ENCODE peak calls at places on chromosomes 6 and 20, in nine cellular contexts. One of them, this sample, is unnamed.

GRCh38 chr6:164640946-164641345 is 668.5 kb downstream of the C6orf118 start:
- DNase-seq in sigmoid colon: no peak
- DNase-seq in amygdala: peak
- DNase-seq in NCI-H2029: no peak
- DNase-seq in stimulated activated CD8-positive, alpha-beta memory T cell treated with anti-CD3 and anti-CD28 coated beads, Interleukin-4, amount 100 ng/mL, for 1 hour: no peak
- DNase-seq in activated CD4-positive, alpha-beta T cell treated with anti-CD3 and anti-CD28 coated beads, Interleukin-2, amount 50 U/mL, for 24 hours: no peak
- DNase-seq in NCI-H1092: no peak
- DNase-seq in fibroblast of lung: no peak
- DNase-seq in D341Med: no peak
- DNase-seq in this sample: peak

GRCh38 chr6:147508073-147508870 is at the start of gene SAMD5:
- DNase-seq in sigmoid colon: peak
- DNase-seq in amygdala: no peak
- DNase-seq in NCI-H2029: no peak
- DNase-seq in stimulated activated CD8-positive, alpha-beta memory T cell treated with anti-CD3 and anti-CD28 coated beads, Interleukin-4, amount 100 ng/mL, for 1 hour: no peak
- DNase-seq in activated CD4-positive, alpha-beta T cell treated with anti-CD3 and anti-CD28 coated beads, Interleukin-2, amount 50 U/mL, for 24 hours: no peak
- DNase-seq in NCI-H1092: no peak
- DNase-seq in fibroblast of lung: peak
- DNase-seq in D341Med: peak
- DNase-seq in this sample: no peak

GRCh38 chr6:126268087-126268486 is 71.8 kb upstream of the CENPW start:
- DNase-seq in sigmoid colon: no peak
- DNase-seq in amygdala: no peak
- DNase-seq in NCI-H2029: no peak
- DNase-seq in stimulated activated CD8-positive, alpha-beta memory T cell treated with anti-CD3 and anti-CD28 coated beads, Interleukin-4, amount 100 ng/mL, for 1 hour: no peak
- DNase-seq in activated CD4-positive, alpha-beta T cell treated with anti-CD3 and anti-CD28 coated beads, Interleukin-2, amount 50 U/mL, for 24 hours: no peak
- DNase-seq in NCI-H1092: no peak
- DNase-seq in fibroblast of lung: peak
- DNase-seq in D341Med: peak
- DNase-seq in this sample: no peak

GRCh38 chr6:1117530-1118286 is 194.2 kb upstream of the FOXQ1 start:
- DNase-seq in sigmoid colon: no peak
- DNase-seq in amygdala: no peak
- DNase-seq in NCI-H2029: no peak
- DNase-seq in stimulated activated CD8-positive, alpha-beta memory T cell treated with anti-CD3 and anti-CD28 coated beads, Interleukin-4, amount 100 ng/mL, for 1 hour: no peak
- DNase-seq in activated CD4-positive, alpha-beta T cell treated with anti-CD3 and anti-CD28 coated beads, Interleukin-2, amount 50 U/mL, for 24 hours: no peak
- DNase-seq in NCI-H1092: no peak
- DNase-seq in fibroblast of lung: no peak
- DNase-seq in D341Med: peak
- DNase-seq in this sample: no peak

GRCh38 chr6:77474286-77474956 is 11.1 kb upstream of the HTR1B start:
- DNase-seq in sigmoid colon: no peak
- DNase-seq in amygdala: no peak
- DNase-seq in NCI-H2029: no peak
- DNase-seq in stimulated activated CD8-positive, alpha-beta memory T cell treated with anti-CD3 and anti-CD28 coated beads, Interleukin-4, amount 100 ng/mL, for 1 hour: no peak
- DNase-seq in activated CD4-positive, alpha-beta T cell treated with anti-CD3 and anti-CD28 coated beads, Interleukin-2, amount 50 U/mL, for 24 hours: no peak
- DNase-seq in NCI-H1092: no peak
- DNase-seq in fibroblast of lung: no peak
- DNase-seq in D341Med: no peak
- DNase-seq in this sample: no peak

GRCh38 chr6:119917186-119917585 is 567.6 kb upstream of the MAN1A1 start:
- DNase-seq in sigmoid colon: no peak
- DNase-seq in amygdala: no peak
- DNase-seq in NCI-H2029: no peak
- DNase-seq in stimulated activated CD8-positive, alpha-beta memory T cell treated with anti-CD3 and anti-CD28 coated beads, Interleukin-4, amount 100 ng/mL, for 1 hour: no peak
- DNase-seq in activated CD4-positive, alpha-beta T cell treated with anti-CD3 and anti-CD28 coated beads, Interleukin-2, amount 50 U/mL, for 24 hours: no peak
- DNase-seq in NCI-H1092: no peak
- DNase-seq in fibroblast of lung: no peak
- DNase-seq in D341Med: no peak
- DNase-seq in this sample: no peak

GRCh38 chr20:5569021-5569420 is 181.2 kb upstream of the SHLD1 start:
- DNase-seq in sigmoid colon: no peak
- DNase-seq in amygdala: peak
- DNase-seq in NCI-H2029: no peak
- DNase-seq in stimulated activated CD8-positive, alpha-beta memory T cell treated with anti-CD3 and anti-CD28 coated beads, Interleukin-4, amount 100 ng/mL, for 1 hour: peak
- DNase-seq in activated CD4-positive, alpha-beta T cell treated with anti-CD3 and anti-CD28 coated beads, Interleukin-2, amount 50 U/mL, for 24 hours: no peak
- DNase-seq in NCI-H1092: peak
- DNase-seq in fibroblast of lung: peak
- DNase-seq in D341Med: peak
- DNase-seq in this sample: peak

GRCh38 chr6:121437861-121438651 is 2.6 kb downstream of the GJA1 start:
- DNase-seq in sigmoid colon: no peak
- DNase-seq in amygdala: no peak
- DNase-seq in NCI-H2029: no peak
- DNase-seq in stimulated activated CD8-positive, alpha-beta memory T cell treated with anti-CD3 and anti-CD28 coated beads, Interleukin-4, amount 100 ng/mL, for 1 hour: no peak
- DNase-seq in activated CD4-positive, alpha-beta T cell treated with anti-CD3 and anti-CD28 coated beads, Interleukin-2, amount 50 U/mL, for 24 hours: no peak
- DNase-seq in NCI-H1092: no peak
- DNase-seq in fibroblast of lung: peak
- DNase-seq in D341Med: no peak
- DNase-seq in this sample: no peak

GRCh38 chr6:149166747-149167146 is 150.8 kb upstream of the TAB2 start:
- DNase-seq in sigmoid colon: no peak
- DNase-seq in amygdala: no peak
- DNase-seq in NCI-H2029: no peak
- DNase-seq in stimulated activated CD8-positive, alpha-beta memory T cell treated with anti-CD3 and anti-CD28 coated beads, Interleukin-4, amount 100 ng/mL, for 1 hour: no peak
- DNase-seq in activated CD4-positive, alpha-beta T cell treated with anti-CD3 and anti-CD28 coated beads, Interleukin-2, amount 50 U/mL, for 24 hours: no peak
- DNase-seq in NCI-H1092: peak
- DNase-seq in fibroblast of lung: peak
- DNase-seq in D341Med: no peak
- DNase-seq in this sample: no peak

GRCh38 chr6:163466839-163467390 is 52.4 kb downstream of the QKI start:
- DNase-seq in sigmoid colon: no peak
- DNase-seq in amygdala: no peak
- DNase-seq in NCI-H2029: no peak
- DNase-seq in stimulated activated CD8-positive, alpha-beta memory T cell treated with anti-CD3 and anti-CD28 coated beads, Interleukin-4, amount 100 ng/mL, for 1 hour: no peak
- DNase-seq in activated CD4-positive, alpha-beta T cell treated with anti-CD3 and anti-CD28 coated beads, Interleukin-2, amount 50 U/mL, for 24 hours: no peak
- DNase-seq in NCI-H1092: no peak
- DNase-seq in fibroblast of lung: no peak
- DNase-seq in D341Med: no peak
- DNase-seq in this sample: no peak

GRCh38 chr6:169800668-169801395 is 49.4 kb downstream of the ERMARD start:
- DNase-seq in sigmoid colon: no peak
- DNase-seq in amygdala: peak
- DNase-seq in NCI-H2029: peak
- DNase-seq in stimulated activated CD8-positive, alpha-beta memory T cell treated with anti-CD3 and anti-CD28 coated beads, Interleukin-4, amount 100 ng/mL, for 1 hour: no peak
- DNase-seq in activated CD4-positive, alpha-beta T cell treated with anti-CD3 and anti-CD28 coated beads, Interleukin-2, amount 50 U/mL, for 24 hours: no peak
- DNase-seq in NCI-H1092: peak
- DNase-seq in fibroblast of lung: peak
- DNase-seq in D341Med: peak
- DNase-seq in this sample: peak

GRCh38 chr20:46250772-46251171 is 57.5 kb downstream of the CDH22 start:
- DNase-seq in sigmoid colon: no peak
- DNase-seq in amygdala: no peak
- DNase-seq in NCI-H2029: no peak
- DNase-seq in stimulated activated CD8-positive, alpha-beta memory T cell treated with anti-CD3 and anti-CD28 coated beads, Interleukin-4, amount 100 ng/mL, for 1 hour: no peak
- DNase-seq in activated CD4-positive, alpha-beta T cell treated with anti-CD3 and anti-CD28 coated beads, Interleukin-2, amount 50 U/mL, for 24 hours: no peak
- DNase-seq in NCI-H1092: no peak
- DNase-seq in fibroblast of lung: no peak
- DNase-seq in D341Med: no peak
- DNase-seq in this sample: no peak

GRCh38 chr20:36542019-36542488 is 735 bp downstream of the MYL9 start:
- DNase-seq in sigmoid colon: peak
- DNase-seq in amygdala: no peak
- DNase-seq in NCI-H2029: no peak
- DNase-seq in stimulated activated CD8-positive, alpha-beta memory T cell treated with anti-CD3 and anti-CD28 coated beads, Interleukin-4, amount 100 ng/mL, for 1 hour: no peak
- DNase-seq in activated CD4-positive, alpha-beta T cell treated with anti-CD3 and anti-CD28 coated beads, Interleukin-2, amount 50 U/mL, for 24 hours: no peak
- DNase-seq in NCI-H1092: no peak
- DNase-seq in fibroblast of lung: peak
- DNase-seq in D341Med: peak
- DNase-seq in this sample: no peak